ENCODE peak calls at places on chromosomes 7 and 10, in four cellular contexts. One of them, this sample, is unnamed.

GRCh38 chr7:80324032-80324431 is 187.8 kb downstream of the GNAT3 start:
- DNase-seq in ovary: no peak
- DNase-seq in colonic mucosa: no peak
- DNase-seq in tibial nerve: no peak
- DNase-seq in this sample: peak; percentile 70

GRCh38 chr10:111109506-111110242 is 32.8 kb downstream of the ADRA2A start:
- DNase-seq in ovary: no peak
- DNase-seq in colonic mucosa: no peak
- DNase-seq in tibial nerve: no peak
- DNase-seq in this sample: no peak

GRCh38 chr7:30665449-30665848 is 16.8 kb downstream of the CRHR2 start:
- DNase-seq in ovary: no peak
- DNase-seq in tibial nerve: no peak
- DNase-seq in colonic mucosa: no peak
- DNase-seq in this sample: no peak

GRCh38 chr7:151125835-151126481 is 39.7 kb downstream of the AGAP3 start:
- DNase-seq in ovary: no peak
- DNase-seq in colonic mucosa: peak; percentile 83
- DNase-seq in tibial nerve: no peak
- DNase-seq in this sample: no peak

GRCh38 chr10:126171555-126171954 is 216.7 kb downstream of the ADAM12 start:
- DNase-seq in colonic mucosa: no peak
- DNase-seq in ovary: no peak
- DNase-seq in tibial nerve: no peak
- DNase-seq in this sample: no peak

GRCh38 chr7:111137296-111138195 is 46.6 kb downstream of the LRRN3 start:
- DNase-seq in tibial nerve: no peak
- DNase-seq in colonic mucosa: no peak
- DNase-seq in ovary: no peak
- DNase-seq in this sample: no peak

GRCh38 chr7:94834359-94834758 is 73.0 kb upstream of the PPP1R9A start:
- DNase-seq in colonic mucosa: no peak
- DNase-seq in tibial nerve: no peak
- DNase-seq in ovary: no peak
- DNase-seq in this sample: no peak

GRCh38 chr10:3681642-3682554 is 103.1 kb downstream of the KLF6 start:
- DNase-seq in ovary: no peak
- DNase-seq in colonic mucosa: no peak
- DNase-seq in tibial nerve: no peak
- DNase-seq in this sample: no peak

GRCh38 chr10:17003151-17003550 is 126.5 kb downstream of the CUBN start:
- DNase-seq in tibial nerve: no peak
- DNase-seq in colonic mucosa: no peak
- DNase-seq in ovary: no peak
- DNase-seq in this sample: no peak

GRCh38 chr10:132387723-132388210 is 9.2 kb upstream of the PWWP2B start:
- DNase-seq in ovary: peak; percentile 90
- DNase-seq in colonic mucosa: peak; percentile 82
- DNase-seq in tibial nerve: no peak
- DNase-seq in this sample: peak; percentile 38

GRCh38 chr10:46314046-46314445 is 27.2 kb downstream of the ANTXRL start:
- DNase-seq in colonic mucosa: no peak
- DNase-seq in tibial nerve: no peak
- DNase-seq in ovary: no peak
- DNase-seq in this sample: no peak

GRCh38 chr10:133257489-133258065 is 19.1 kb downstream of the ADAM8 start:
- DNase-seq in colonic mucosa: peak; percentile 87
- DNase-seq in ovary: peak; percentile 84
- DNase-seq in tibial nerve: peak; percentile 56
- DNase-seq in this sample: no peak

GRCh38 chr10:76080406-76080805 is 649.0 kb downstream of the LRMDA start:
- DNase-seq in colonic mucosa: no peak
- DNase-seq in tibial nerve: no peak
- DNase-seq in ovary: no peak
- DNase-seq in this sample: no peak

GRCh38 chr10:126118476-126118875 is 222.1 kb downstream of the FANK1 start:
- DNase-seq in colonic mucosa: no peak
- DNase-seq in ovary: no peak
- DNase-seq in tibial nerve: no peak
- DNase-seq in this sample: no peak

GRCh38 chr10:127117125-127117524 is 79.3 kb downstream of the INSYN2A start:
- DNase-seq in ovary: peak; percentile 69
- DNase-seq in colonic mucosa: peak; percentile 46
- DNase-seq in tibial nerve: no peak
- DNase-seq in this sample: no peak

GRCh38 chr10:29377333-29377961 is 88.6 kb downstream of the LYZL1 start:
- DNase-seq in colonic mucosa: no peak
- DNase-seq in ovary: no peak
- DNase-seq in tibial nerve: no peak
- DNase-seq in this sample: no peak

GRCh38 chr7:74040791-74041520 is 13.0 kb downstream of the ELN start:
- DNase-seq in ovary: no peak
- DNase-seq in colonic mucosa: no peak
- DNase-seq in tibial nerve: no peak
- DNase-seq in this sample: no peak
- H3K4me1 ChIP-seq in ovary: peaks cover 3% of the 10 kb centered on the region
- H3K4me1 ChIP-seq in colonic mucosa: no peaks in the 10 kb centered on the region
- H3K4me1 ChIP-seq in tibial nerve: no peaks in the 10 kb centered on the region
- H3K4me1 ChIP-seq in this sample: peaks cover 7% of the 10 kb centered on the region

GRCh38 chr10:34102237-34102673 is 712.8 kb downstream of the PARD3 start:
- DNase-seq in colonic mucosa: peak; percentile 53
- DNase-seq in tibial nerve: no peak
- DNase-seq in ovary: peak; percentile 68
- DNase-seq in this sample: no peak
- H3K27ac ChIP-seq in colonic mucosa: peak overlapping the region; percentile 47
- H3K27ac ChIP-seq in tibial nerve: peak overlapping the region; percentile 71
- H3K27ac ChIP-seq in ovary: peak overlapping the region; percentile 21
- H3K27ac ChIP-seq in this sample: no peak overlapping the region

GRCh38 chr7:98964596-98964995 is 86.3 kb downstream of the TRRAP start:
- DNase-seq in tibial nerve: no peak
- DNase-seq in colonic mucosa: no peak
- DNase-seq in ovary: no peak
- DNase-seq in this sample: no peak
- H3K36me3 ChIP-seq in tibial nerve: peaks cover 47% of the 10 kb centered on the region
- H3K36me3 ChIP-seq in colonic mucosa: peaks cover 39% of the 10 kb centered on the region
- H3K36me3 ChIP-seq in ovary: peaks cover 2% of the 10 kb centered on the region
- H3K36me3 ChIP-seq in this sample: peaks cover 84% of the 10 kb centered on the region

GRCh38 chr10:125003901-125004467 is 62.1 kb downstream of the ZRANB1 start:
- DNase-seq in colonic mucosa: no peak
- DNase-seq in ovary: no peak
- DNase-seq in tibial nerve: no peak
- DNase-seq in this sample: peak; percentile 28
- H3K4me1 ChIP-seq in colonic mucosa: no peaks in the 10 kb centered on the region
- H3K4me1 ChIP-seq in ovary: peaks cover 36% of the 10 kb centered on the region
- H3K4me1 ChIP-seq in tibial nerve: peaks cover 3% of the 10 kb centered on the region
- H3K4me1 ChIP-seq in this sample: peaks cover 28% of the 10 kb centered on the region

GRCh38 chr10:91514684-91515253 is 104.6 kb downstream of the HECTD2 start:
- DNase-seq in colonic mucosa: no peak
- DNase-seq in ovary: no peak
- DNase-seq in tibial nerve: no peak
- DNase-seq in this sample: no peak

GRCh38 chr10:91511549-91512330 is 101.6 kb downstream of the HECTD2 start:
- DNase-seq in tibial nerve: no peak
- DNase-seq in ovary: no peak
- DNase-seq in colonic mucosa: no peak
- DNase-seq in this sample: no peak

GRCh38 chr10:91513598-91513997 is 103.5 kb downstream of the HECTD2 start:
- DNase-seq in ovary: no peak
- DNase-seq in colonic mucosa: no peak
- DNase-seq in tibial nerve: no peak
- DNase-seq in this sample: no peak

GRCh38 chr10:91512458-91512857 is 102.3 kb downstream of the HECTD2 start:
- DNase-seq in tibial nerve: no peak
- DNase-seq in ovary: no peak
- DNase-seq in colonic mucosa: no peak
- DNase-seq in this sample: no peak

DNA sequence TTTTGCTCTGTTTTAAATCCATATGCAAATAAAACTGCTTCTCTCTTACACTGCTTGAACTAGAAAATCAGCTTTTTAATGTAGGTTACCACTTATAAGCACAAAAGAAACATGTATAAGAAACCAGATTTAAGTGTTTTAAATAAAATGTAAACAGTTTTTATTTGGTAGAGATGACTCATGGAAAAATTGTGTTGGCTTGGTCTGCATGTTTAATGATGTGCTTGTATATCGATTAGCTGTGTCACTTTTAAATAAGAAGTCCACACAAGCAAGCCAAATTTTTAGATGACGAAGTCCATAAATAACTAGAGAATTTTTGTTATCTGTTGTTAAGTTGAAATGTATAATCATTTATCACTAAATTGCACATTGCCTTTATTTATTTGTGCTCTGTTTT is 103.9 kb downstream of the HECTD2 start:
- DNase-seq in ovary: no peak
- DNase-seq in colonic mucosa: no peak
- DNase-seq in tibial nerve: no peak
- DNase-seq in this sample: no peak
- H3K27ac ChIP-seq in ovary: no peak overlapping the region
- H3K27ac ChIP-seq in colonic mucosa: no peak overlapping the region
- H3K27ac ChIP-seq in tibial nerve: no peak overlapping the region
- H3K27ac ChIP-seq in this sample: no peak overlapping the region

GRCh38 chr7:130021105-130021834 is 29.9 kb downstream of the ZC3HC1 start:
- DNase-seq in ovary: no peak
- DNase-seq in tibial nerve: no peak
- DNase-seq in colonic mucosa: no peak
- DNase-seq in this sample: no peak
- H3K36me3 ChIP-seq in ovary: peaks cover 3% of the 10 kb centered on the region
- H3K36me3 ChIP-seq in tibial nerve: peaks cover 26% of the 10 kb centered on the region
- H3K36me3 ChIP-seq in colonic mucosa: peaks cover 7% of the 10 kb centered on the region
- H3K36me3 ChIP-seq in this sample: peaks cover 69% of the 10 kb centered on the region